ENCODE peak calls at places on chromosomes 11 and 22, in six cellular contexts. R is hepatocyte, W is pancreas, F is A549, T is stomach, C is upper lobe of left lung. D is an unnamed sample. For H3K4me1, the result is how much of the 10 kb centered on the place peaks cover.

GRCh38 chr11:30889116-30889765 is 303.1 kb upstream of the MPPED2 start:
- DNase-seq in R (no peak), W (no peak), F (no peak), T (no peak), C (no peak), D (no peak)

GRCh38 chr11:92417326-92417725 is 192.7 kb downstream of the FAT3 start:
- DNase-seq in R (no peak), W (no peak), F (no peak), T (no peak), C (no peak), D (no peak)

GRCh38 chr11:119518746-119519382 is 95.9 kb upstream of the THY1 start:
- DNase-seq in R (peak), W (no peak), F (no peak), T (no peak), C (no peak), D (peak)

GRCh38 chr22:46462726-46463371 is 74.6 kb downstream of the CELSR1 start:
- DNase-seq in R (peak), W (no peak), F (peak), T (no peak), C (no peak), D (peak)

GRCh38 chr11:117076941-117077659 is 21.1 kb downstream of the SIK3 start:
- DNase-seq in R (peak), W (no peak), F (no peak), T (no peak), C (no peak), D (no peak)

GRCh38 chr11:32562839-32563599 is 20.6 kb upstream of the EIF3M start:
- DNase-seq in R (no peak), W (no peak), F (no peak), T (no peak), C (no peak), D (no peak)

GRCh38 chr11:61155312-61155711 is 5.9 kb downstream of the VPS37C start:
- DNase-seq in R (no peak), W (no peak), F (no peak), T (no peak), C (no peak), D (no peak)

GRCh38 chr11:66059966-66060680 is 8.0 kb downstream of the SF3B2 start:
- DNase-seq in R (no peak), W (no peak), F (no peak), T (no peak), C (no peak), D (no peak)

GRCh38 chr11:44709966-44710365 is 16.8 kb upstream of the TSPAN18 start:
- DNase-seq in R (no peak), W (no peak), F (no peak), T (no peak), C (no peak), D (no peak)

GRCh38 chr22:22156716-22157499 is 87.7 kb upstream of the VPREB1 start:
- DNase-seq in R (peak), W (no peak), F (peak), T (peak), C (no peak), D (peak)
- TF ChIP-seq CTCF in R (peak), W (peak), F (peak), T (peak), C (peak), D (peak)

GRCh38 chr22:50622723-50623327 is 5.1 kb downstream of the ARSA start:
- DNase-seq in R (no peak), W (peak), F (no peak), T (peak), C (peak), D (no peak)

GRCh38 chr22:50621948-50622722 is 5.8 kb downstream of the ARSA start:
- DNase-seq in R (no peak), W (no peak), F (no peak), T (peak), C (no peak), D (no peak)

GRCh38 chr22:50624347-50625130 is 3.4 kb downstream of the ARSA start:
- DNase-seq in R (no peak), W (peak), F (no peak), T (no peak), C (no peak), D (no peak)

GRCh38 chr22:50620861-50621490 is 7.0 kb downstream of the ARSA start:
- DNase-seq in R (no peak), W (peak), F (no peak), T (no peak), C (peak), D (no peak)

GRCh38 chr22:50621491-50621880 is 6.5 kb downstream of the ARSA start:
- DNase-seq in R (no peak), W (no peak), F (no peak), T (no peak), C (no peak), D (no peak)
- H3K4me3 ChIP-seq in R (no peak), W (peak), F (peak), T (peak), C (peak), D (peak)

GRCh38 chr11:122178795-122179194 is 62.8 kb upstream of the BLID start:
- DNase-seq in R (no peak), W (no peak), F (no peak), T (no peak), C (no peak), D (no peak)
- H3K4me1 ChIP-seq in R (under half), W (under half), F (under half), T (under half), C (under half), D (under half)

GRCh38 chr11:96648991-96649390 is 259.2 kb downstream of the JRKL start:
- DNase-seq in R (no peak), W (no peak), F (no peak), T (no peak), C (no peak), D (peak)
- TF ChIP-seq CTCF in R (no peak), W (no peak), F (no peak), T (no peak), C (no peak), D (no peak)